ENCODE peak calls at places on chromosomes 16 and 17, in six cellular contexts. B is IMR-90, E is neuronal stem cell, N is H1, H is mesenchymal stem cell, C is mesendoderm. Y is an unnamed sample.
A peak's percentile ranks its signal among the peaks of the same experiment; 100 is the strongest.

GRCh38 chr17:16929757-16930520 is 42.0 kb downstream of the TNFRSF13B start:
- DNase-seq in B (no peak), N (no peak), E (no peak), H (no peak), C (no peak), Y (no peak)

GRCh38 chr17:38852771-38853291 is 690 bp downstream of the RPL23 start:
- DNase-seq in H (no peak), C (peak; percentile 60), N (no peak), E (no peak), B (no peak), Y (no peak)

GRCh38 chr16:87437327-87437726 is 45.2 kb downstream of the MAP1LC3B start:
- DNase-seq in N (no peak), C (no peak), E (no peak), B (no peak), H (no peak), Y (no peak)

GRCh38 chr16:48824271-48824670 is 214.3 kb upstream of the N4BP1 start:
- DNase-seq in C (no peak), E (no peak), H (no peak), N (no peak), B (no peak), Y (peak; percentile 82)

GRCh38 chr17:8071496-8071895 is 16.0 kb downstream of the ALOX12B start:
- DNase-seq in E (no peak), B (no peak), N (no peak), H (no peak), C (no peak), Y (no peak)

GRCh38 chr17:40515491-40516041 is 14.1 kb upstream of the TNS4 start:
- DNase-seq in B (no peak), H (no peak), C (peak; percentile 89), N (no peak), E (no peak), Y (no peak)

GRCh38 chr17:18159551-18160120 is 24.0 kb upstream of the ALKBH5 start:
- DNase-seq in N (no peak), H (peak; percentile 35), B (peak; percentile 20), C (no peak), E (no peak), Y (no peak)

GRCh38 chr17:78678220-78678554 is 101.0 kb upstream of the DNAH17 start:
- DNase-seq in H (no peak), E (no peak), C (no peak), B (no peak), N (no peak), Y (no peak)

DNA sequence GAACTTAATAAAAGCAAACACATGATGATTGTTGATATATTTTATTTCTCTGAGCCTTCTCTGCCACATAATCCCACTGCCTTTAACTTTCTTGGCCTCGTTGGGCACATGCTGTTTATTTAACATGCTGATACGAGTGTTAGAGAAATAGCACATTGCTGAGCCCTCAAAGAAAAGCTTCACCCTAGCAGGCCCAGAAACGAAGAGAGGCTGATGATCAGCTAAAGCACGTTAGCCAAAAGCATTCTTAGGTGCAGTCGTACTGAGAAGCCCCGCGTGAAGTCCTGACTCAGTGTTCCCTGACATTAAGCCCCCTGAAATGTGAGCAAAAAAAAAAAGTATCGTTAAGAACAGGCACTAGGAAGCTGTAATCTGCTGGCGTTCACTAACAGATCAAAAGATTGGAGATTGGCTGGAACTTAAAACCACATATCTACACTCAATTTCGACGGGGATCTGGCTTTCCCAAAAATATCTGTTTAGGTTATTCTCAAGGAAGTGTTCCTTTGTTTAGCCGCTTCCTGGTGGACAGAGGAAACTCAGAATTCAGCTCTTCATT is 122.7 kb downstream of the CCDC182 start:
- DNase-seq in E (no peak), N (no peak), C (no peak), B (no peak), H (peak; percentile 42), Y (no peak)
- H3K4me2 ChIP-seq in E (no peak overlapping the region), N (no peak overlapping the region), C (no peak overlapping the region), B (peak overlapping the region; percentile 14), H (no peak overlapping the region), Y (no peak overlapping the region)

GRCh38 chr16:57883480-57883879 is 81.2 kb upstream of the KIFC3 start:
- DNase-seq in N (no peak), H (no peak), B (no peak), E (no peak), C (no peak), Y (no peak)

GRCh38 chr16:57882797-57883196 is 80.5 kb upstream of the KIFC3 start:
- DNase-seq in C (peak; percentile 95), N (no peak), H (no peak), E (no peak), B (peak; percentile 31), Y (no peak)

GRCh38 chr16:57886427-57886826 is 84.1 kb upstream of the KIFC3 start:
- DNase-seq in N (no peak), H (no peak), B (no peak), C (no peak), E (no peak), Y (no peak)

GRCh38 chr16:57883953-57884654 is 81.8 kb upstream of the KIFC3 start:
- DNase-seq in E (no peak), N (peak; percentile 73), C (no peak), B (no peak), H (no peak), Y (no peak)

DNA sequence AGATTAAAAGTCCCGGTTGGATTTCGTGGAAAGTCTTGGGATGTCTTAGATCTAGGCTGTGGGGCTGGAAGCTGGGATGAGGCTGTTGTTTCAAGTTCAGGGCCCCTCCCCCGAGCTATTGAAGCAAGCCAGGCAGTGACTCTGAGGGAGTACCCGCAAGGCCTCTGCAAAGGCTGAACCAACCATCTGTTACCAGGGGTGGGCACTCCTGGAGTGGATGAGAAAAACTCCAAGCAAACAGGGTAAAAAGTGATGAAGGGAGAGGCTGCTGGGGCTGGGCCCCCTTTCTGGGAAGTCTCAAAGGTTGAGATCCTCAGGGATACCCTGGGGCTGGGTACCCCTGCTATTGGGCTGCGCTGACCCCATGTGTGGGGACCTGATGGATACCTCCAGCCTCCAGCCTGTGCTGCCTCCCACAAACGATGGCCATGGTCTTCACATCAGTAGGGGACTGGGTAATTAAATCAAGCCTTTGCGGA is 82.4 kb upstream of the KIFC3 start:
- DNase-seq in N (peak; percentile 68), E (no peak), C (peak; percentile 78), H (no peak), B (no peak), Y (no peak)
- H3K4ac ChIP-seq in N (no peak overlapping the region), E (no peak overlapping the region), C (no peak overlapping the region), H (no peak overlapping the region), B (no peak overlapping the region), Y (no peak overlapping the region)

DNA sequence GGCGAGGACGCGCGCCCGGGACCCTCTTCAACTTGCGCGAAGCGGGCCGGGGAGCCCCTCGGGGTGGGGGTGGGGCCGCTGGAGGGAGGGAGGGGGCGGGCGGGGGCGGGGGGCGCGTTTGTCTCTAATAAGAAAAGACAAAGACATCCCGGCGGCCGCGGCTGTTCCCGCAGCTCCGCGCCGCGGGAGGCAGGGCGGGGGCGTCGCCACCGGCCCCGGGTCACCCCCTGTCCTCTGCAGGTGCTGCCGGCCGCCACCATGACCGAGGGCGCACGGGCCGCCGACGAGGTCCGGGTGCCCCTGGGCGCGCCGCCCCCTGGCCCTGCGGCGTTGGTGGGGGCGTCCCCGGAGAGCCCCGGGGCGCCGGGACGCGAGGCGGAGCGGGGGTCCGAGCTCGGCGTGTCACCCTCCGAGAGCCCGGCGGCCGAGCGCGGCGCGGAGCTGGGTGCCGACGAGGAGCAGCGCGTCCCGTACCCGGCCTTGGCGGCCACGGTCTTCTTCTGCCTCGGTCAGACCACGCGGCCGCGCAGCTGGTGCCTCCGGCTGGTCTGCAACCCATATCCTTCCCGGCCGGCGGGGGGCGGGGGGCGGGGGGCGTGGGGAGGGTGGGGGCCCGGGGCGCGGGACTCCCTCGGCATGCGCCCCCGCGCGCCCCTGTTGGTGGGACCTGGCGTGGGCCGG is 714 bp downstream of the CACNA1H start:
- DNase-seq in C (no peak), B (no peak), E (no peak), H (no peak), N (no peak), Y (no peak)
- H3K4me3 ChIP-seq in C (peak overlapping the region; percentile 19), B (peak overlapping the region; percentile 47), E (peak overlapping the region; percentile 43), H (no peak overlapping the region), N (peak overlapping the region; percentile 45), Y (no peak overlapping the region)

GRCh38 chr16:88691924-88692560 is 5.7 kb upstream of the SNAI3 start:
- DNase-seq in C (no peak), N (no peak), E (no peak), H (no peak), B (no peak), Y (no peak)
- H3K4me2 ChIP-seq in C (no peak overlapping the region), N (no peak overlapping the region), E (no peak overlapping the region), H (no peak overlapping the region), B (no peak overlapping the region), Y (no peak overlapping the region)

GRCh38 chr17:51260237-51260959 is at the start of gene UTP18:
- DNase-seq in N (peak; percentile 94), C (peak; percentile 99), H (peak; percentile 98), B (peak; percentile 97), E (peak; percentile 98), Y (peak; percentile 96)
- H3K4ac ChIP-seq in N (peak within 1 kb of the TSS; percentile 88), C (peak within 1 kb of the TSS; percentile 100), H (peak within 1 kb of the TSS; percentile 82), B (peak within 1 kb of the TSS; percentile 100), E (peak within 1 kb of the TSS; percentile 100), Y (peak within 1 kb of the TSS; percentile 99)

DNA sequence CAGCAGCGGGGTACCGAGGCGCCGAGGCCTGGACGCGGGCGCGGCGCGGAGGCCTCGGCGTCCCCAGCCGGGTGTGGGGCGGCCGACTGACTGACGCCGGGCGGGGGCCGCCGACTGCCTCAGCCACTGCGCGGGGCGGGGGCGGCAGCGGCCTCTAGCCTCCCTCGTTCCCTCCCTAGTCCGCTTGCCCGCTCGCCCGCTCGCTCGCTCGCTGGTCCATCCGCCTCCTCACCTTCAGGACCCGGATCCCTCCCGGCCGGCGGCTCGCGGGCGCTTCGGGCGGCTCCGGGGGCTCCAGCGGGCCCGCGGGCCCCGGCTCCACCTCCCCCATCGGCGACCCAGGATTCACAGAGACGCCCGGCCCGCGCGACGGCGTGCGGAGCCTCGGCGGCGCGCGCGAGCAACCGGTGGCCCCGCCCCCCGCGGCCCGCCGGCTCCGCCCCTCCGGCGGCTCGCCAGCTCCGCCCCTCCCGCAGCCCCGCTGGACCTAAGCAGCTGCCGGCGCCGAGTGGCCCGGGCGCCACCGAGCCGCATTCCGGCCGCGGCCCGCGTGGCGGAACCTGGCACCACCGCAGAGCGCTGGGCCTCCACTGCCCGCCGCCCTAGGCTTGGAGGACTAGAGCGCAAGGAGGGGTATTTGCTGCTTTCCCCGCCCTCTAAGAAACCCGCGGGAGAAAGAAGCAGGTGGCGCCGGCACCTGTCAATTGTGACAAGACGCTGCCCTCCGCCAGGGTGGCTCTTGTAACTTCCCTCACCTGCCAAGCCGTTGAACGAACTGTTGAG is 773 bp downstream of the PHLPP2 start:
- DNase-seq in H (peak; percentile 67), B (peak; percentile 49), N (peak; percentile 86), C (peak; percentile 82), E (peak; percentile 79), Y (peak; percentile 87)
- H3K4me3 ChIP-seq in H (peak overlapping the region; percentile 96), B (peak overlapping the region; percentile 86), N (peak overlapping the region; percentile 86), C (peak overlapping the region; percentile 78), E (peak overlapping the region; percentile 65), Y (peak overlapping the region; percentile 89)

GRCh38 chr17:82611140-82612058 is 36.8 kb downstream of the WDR45B start:
- DNase-seq in B (peak; percentile 60), E (no peak), H (peak; percentile 41), N (no peak), C (no peak), Y (peak; percentile 87)
- H3K4me2 ChIP-seq in B (peak overlapping the region; percentile 11), E (no peak overlapping the region), H (no peak overlapping the region), N (no peak overlapping the region), C (no peak overlapping the region), Y (no peak overlapping the region)

Y was measured in trophoblast cell.